ENCODE peak calls at places on chromosomes 12 and 14, in seven cellular contexts. V is PC-3, Q is DND-41, G is astrocyte of the cerebellum, C is cardiac fibroblast, I is adipocyte, H is coronary artery. X is an unnamed sample.

GRCh38 chr14:93962701-93963601 is 13.4 kb downstream of the ASB2 start:
- DNase-seq in V (no peak), Q (no peak), G (no peak), C (peak), I (peak), H (no peak), X (no peak)

GRCh38 chr12:7716391-7716790 is 5.2 kb downstream of the DPPA3 start:
- DNase-seq in V (no peak), Q (no peak), G (no peak), C (peak), I (no peak), H (no peak), X (no peak)

GRCh38 chr12:53844989-53845836 is 93.4 kb upstream of the HOXC13 start:
- DNase-seq in V (peak), Q (no peak), G (no peak), C (peak), I (peak), H (no peak), X (no peak)

GRCh38 chr14:50620341-50620740 is 47.8 kb downstream of the SAV1 start:
- DNase-seq in V (peak), Q (no peak), G (no peak), C (peak), I (no peak), H (no peak), X (no peak)

GRCh38 chr14:52767058-52767833 is 24.2 kb downstream of the GNPNAT1 start:
- DNase-seq in V (peak), Q (no peak), G (no peak), C (no peak), I (no peak), H (no peak), X (no peak)

GRCh38 chr14:96264850-96265249 is 8.8 kb downstream of the BDKRB1 start:
- DNase-seq in V (peak), Q (no peak), G (no peak), C (peak), I (peak), H (no peak), X (no peak)

GRCh38 chr12:79983492-79983891 is 48.6 kb upstream of the PPP1R12A start:
- DNase-seq in V (peak), Q (no peak), G (peak), C (peak), I (peak), H (no peak), X (peak)

GRCh38 chr12:47184813-47185212 is 105.1 kb upstream of the AMIGO2 start:
- DNase-seq in V (peak), Q (no peak), G (no peak), C (no peak), I (no peak), H (no peak), X (no peak)

GRCh38 chr12:49809369-49810158 is 18.6 kb downstream of the NCKAP5L start:
- DNase-seq in V (no peak), Q (no peak), G (no peak), C (no peak), I (no peak), H (no peak), X (peak)

GRCh38 chr12:51028811-51029146 is 2.6 kb upstream of the SLC11A2 start:
- DNase-seq in V (peak), Q (no peak), G (no peak), C (no peak), I (peak), H (no peak), X (no peak)

GRCh38 chr12:51025182-51025747 is 919 bp downstream of the SLC11A2 start:
- DNase-seq in V (no peak), Q (no peak), G (no peak), C (no peak), I (no peak), H (no peak), X (no peak)

GRCh38 chr12:51025748-51026654 is at the start of gene SLC11A2:
- DNase-seq in V (peak), Q (peak), G (peak), C (peak), I (peak), H (peak), X (peak)

GRCh38 chr12:51027342-51027835 is 1.2 kb upstream of the SLC11A2 start:
- DNase-seq in V (no peak), Q (no peak), G (no peak), C (no peak), I (no peak), H (no peak), X (no peak)

GRCh38 chr12:51028126-51028810 is 2.1 kb upstream of the SLC11A2 start:
- DNase-seq in V (peak), Q (peak), G (peak), C (peak), I (peak), H (no peak), X (no peak)
- H3K4me3 ChIP-seq in V (peak), Q (no peak), G (no peak), C (no peak), I (peak), H (no peak), X (no peak)

DNA sequence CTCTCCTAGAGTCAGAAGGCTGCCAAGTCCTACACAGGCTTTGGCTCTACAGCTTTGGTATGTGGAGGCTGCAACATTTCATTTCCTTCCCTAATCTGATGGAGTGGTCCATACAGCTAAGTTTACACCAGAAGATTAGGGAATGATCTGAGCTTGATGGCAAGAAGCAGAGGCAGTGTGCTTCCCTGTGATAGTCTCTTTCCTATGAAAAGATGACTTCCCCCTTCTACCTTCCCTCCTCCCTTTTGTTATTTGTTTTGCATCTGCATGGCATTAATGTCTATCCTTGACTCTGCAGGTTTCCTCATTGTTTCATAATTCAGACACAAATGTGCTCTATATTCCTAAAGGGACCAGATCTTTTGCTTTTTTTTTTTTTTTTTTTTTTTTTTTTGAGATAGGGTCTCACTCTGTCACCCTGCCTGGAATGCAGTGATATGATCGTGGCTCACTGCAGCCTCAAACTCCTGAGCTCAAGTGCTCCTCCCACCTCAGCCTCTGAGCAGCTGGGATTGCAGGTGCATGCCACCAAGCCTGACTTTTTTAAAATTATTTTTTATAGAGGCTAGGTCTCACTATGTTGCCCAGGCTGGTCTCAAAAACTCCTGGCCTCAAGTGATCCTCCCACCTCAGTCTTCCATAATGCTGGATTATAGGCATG is 76.3 kb downstream of the GRIP1 start:
- DNase-seq in V (no peak), Q (no peak), G (no peak), C (no peak), I (no peak), H (no peak), X (no peak)
- H3K4me3 ChIP-seq in V (no peak), Q (no peak), G (no peak), C (no peak), I (no peak), H (no peak), X (no peak)

GRCh38 chr14:77270361-77271112 is 469 bp downstream of the NGB start:
- DNase-seq in V (no peak), Q (no peak), G (no peak), C (no peak), I (no peak), H (no peak), X (no peak)
- H3K4me3 ChIP-seq in V (no peak), Q (no peak), G (no peak), C (no peak), I (no peak), H (no peak), X (no peak)

DNA sequence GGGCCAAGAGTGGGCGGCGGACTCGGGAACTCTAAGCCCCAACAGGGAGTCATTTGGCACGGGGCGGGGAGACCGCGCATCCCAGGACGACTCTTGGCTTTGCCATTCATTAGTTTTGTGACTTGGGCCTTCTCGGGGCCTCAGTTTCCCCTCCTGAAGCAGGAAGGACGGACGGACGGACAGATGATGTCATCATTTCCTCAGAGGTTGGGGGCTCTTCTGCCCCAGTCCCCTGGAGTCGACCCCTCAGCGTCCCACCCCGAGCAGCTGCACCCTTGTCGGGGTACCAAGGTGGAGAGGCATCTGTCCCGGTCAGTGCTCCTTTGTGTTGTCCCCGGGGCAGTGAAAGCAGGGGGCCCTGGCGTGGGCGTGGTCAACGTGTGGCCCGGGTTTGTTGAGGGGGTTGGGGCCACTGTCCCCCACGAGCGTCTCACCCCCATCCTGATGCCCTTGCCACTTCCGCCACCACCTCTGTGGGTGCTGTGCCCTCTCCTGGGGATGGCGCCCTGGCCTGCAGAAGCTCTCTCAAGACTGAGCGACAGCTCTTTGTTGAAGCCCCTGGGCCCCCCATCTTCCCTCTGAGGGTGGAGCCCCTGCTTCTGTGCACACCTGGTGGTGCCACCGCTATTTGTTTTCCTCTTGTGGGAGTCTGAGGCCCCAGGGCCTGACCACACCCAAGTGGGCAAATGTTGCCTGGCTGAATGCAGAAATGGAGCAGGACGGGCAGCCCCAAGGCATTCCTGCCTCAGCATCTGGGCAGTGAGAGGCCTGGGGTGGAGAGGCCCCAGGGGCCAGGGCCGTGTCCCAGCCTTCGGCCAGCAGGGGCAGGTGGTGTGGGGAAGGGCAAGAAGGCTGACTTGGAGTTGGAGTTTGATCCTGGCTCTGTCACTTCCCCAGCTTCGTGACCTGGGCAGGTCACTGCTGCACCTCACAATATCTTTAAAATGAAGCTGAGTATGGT is 896 bp downstream of the HHIPL1 start:
- DNase-seq in V (no peak), Q (no peak), G (no peak), C (no peak), I (no peak), H (no peak), X (no peak)
- H3K4me3 ChIP-seq in V (peak), Q (no peak), G (peak), C (peak), I (peak), H (peak), X (peak)

GRCh38 chr12:14948672-14949071 is 10.3 kb upstream of the ERP27 start:
- DNase-seq in V (peak), Q (peak), G (peak), C (peak), I (peak), H (no peak), X (peak)
- H3K4me3 ChIP-seq in V (no peak), Q (peak), G (no peak), C (no peak), I (peak), H (peak), X (no peak)